ENCODE peak calls at places on chromosomes 1 and 21, in five cellular contexts. S is A549, E is IMR-90, T is K562, H is GM12878. K is an unnamed sample.

GRCh38 chr1:9306006-9306405 is 13.3 kb downstream of the SPSB1 start:
- DNase-seq in H (no peak), E (no peak), S (no peak), T (no peak), K (no peak)

GRCh38 chr21:38848187-38848609 is 42.5 kb downstream of the ETS2 start:
- DNase-seq in T (no peak), E (no peak), H (no peak), S (no peak), K (no peak)

GRCh38 chr1:22442212-22442894 is 9.3 kb upstream of the ZBTB40 start:
- DNase-seq in T (no peak), H (no peak), S (no peak), E (no peak), K (no peak)

GRCh38 chr1:225146478-225146877 is 217.0 kb downstream of the DNAH14 start:
- DNase-seq in S (no peak), E (no peak), T (no peak), H (no peak), K (peak; percentile 8)

GRCh38 chr21:37443683-37444082 is 77.1 kb downstream of the DYRK1A start:
- DNase-seq in E (no peak), T (no peak), S (no peak), H (no peak), K (no peak)

GRCh38 chr1:203324103-203325003 is 19.0 kb downstream of the BTG2 start:
- DNase-seq in T (no peak), H (no peak), E (no peak), S (no peak), K (no peak)

GRCh38 chr1:215888159-215888558 is 321.1 kb downstream of the KCTD3 start:
- DNase-seq in E (no peak), H (no peak), T (no peak), S (no peak), K (no peak)

GRCh38 chr21:32826317-32827167 is 55.0 kb upstream of the PAXBP1 start:
- DNase-seq in E (peak; percentile 63), H (peak; percentile 13), T (peak; percentile 36), S (peak; percentile 18), K (peak; percentile 49)

GRCh38 chr1:100323428-100324106 is 28.7 kb upstream of the CDC14A start:
- DNase-seq in H (no peak), S (no peak), T (no peak), E (no peak), K (no peak)

GRCh38 chr1:109482796-109483638 is 688 bp upstream of the ATXN7L2 start:
- DNase-seq in T (peak; percentile 72), E (peak; percentile 13), H (no peak), S (no peak), K (peak; percentile 84)

GRCh38 chr1:229508823-229509337 is 739 bp upstream of the NUP133 start:
- DNase-seq in E (no peak), H (no peak), S (no peak), T (no peak), K (no peak)

GRCh38 chr1:175090775-175091174 is 23.1 kb downstream of the TNN start:
- DNase-seq in S (no peak), H (no peak), E (no peak), T (no peak), K (no peak)

GRCh38 chr1:24294757-24295371 is 24.3 kb upstream of the GRHL3 start:
- DNase-seq in T (no peak), E (no peak), S (peak; percentile 65), H (no peak), K (no peak)

GRCh38 chr1:109246141-109246551 is 3.2 kb upstream of the CELSR2 start:
- DNase-seq in H (no peak), E (no peak), T (no peak), S (no peak), K (no peak)

GRCh38 chr1:5750186-5751170 is 241.7 kb downstream of the NPHP4 start:
- DNase-seq in E (no peak), H (no peak), T (no peak), S (no peak), K (no peak)

GRCh38 chr1:73943270-73943669 is 254.7 kb downstream of the LRRIQ3 start:
- DNase-seq in T (no peak), H (no peak), E (no peak), S (no peak), K (no peak)

GRCh38 chr1:81449786-81450185 is 350.9 kb upstream of the ADGRL2 start:
- DNase-seq in E (peak; percentile 10), H (no peak), S (no peak), T (no peak), K (no peak)

GRCh38 chr1:205013683-205014367 is 29.2 kb upstream of the CNTN2 start:
- DNase-seq in E (no peak), H (no peak), S (no peak), T (no peak), K (peak; percentile 71)

GRCh38 chr1:28955930-28956552 is 41.7 kb downstream of the EPB41 start:
- DNase-seq in T (no peak), H (no peak), E (peak; percentile 47), S (no peak), K (no peak)

GRCh38 chr1:106366627-106367319 is 689.7 kb upstream of the PRMT6 start:
- DNase-seq in E (no peak), S (no peak), H (no peak), T (no peak), K (no peak)

GRCh38 chr1:151867321-151867720 is 13.8 kb upstream of the THEM5 start:
- DNase-seq in T (no peak), E (no peak), S (no peak), H (no peak), K (no peak)

GRCh38 chr1:174836543-174836942 is 163.2 kb upstream of the CACYBP start:
- DNase-seq in E (peak; percentile 2), T (no peak), H (no peak), S (no peak), K (no peak)

GRCh38 chr1:207606362-207606755 is 38.6 kb upstream of the CR1L start:
- DNase-seq in T (no peak), S (no peak), E (no peak), H (no peak), K (no peak)

GRCh38 chr1:75035536-75035935 is 98.7 kb upstream of the LHX8 start:
- DNase-seq in S (no peak), T (no peak), E (no peak), H (no peak), K (no peak)

GRCh38 chr1:28380394-28380793 is 10.9 kb downstream of the PHACTR4 start:
- DNase-seq in T (no peak), E (no peak), H (no peak), S (no peak), K (no peak)

GRCh38 chr1:222736972-222737371 is at the start of gene FAM177B:
- DNase-seq in T (no peak), E (peak; percentile 21), H (no peak), S (no peak), K (no peak)

GRCh38 chr1:208203127-208203847 is 40.9 kb downstream of the PLXNA2 start:
- DNase-seq in T (no peak), S (peak; percentile 75), E (peak; percentile 46), H (no peak), K (no peak)

DNA sequence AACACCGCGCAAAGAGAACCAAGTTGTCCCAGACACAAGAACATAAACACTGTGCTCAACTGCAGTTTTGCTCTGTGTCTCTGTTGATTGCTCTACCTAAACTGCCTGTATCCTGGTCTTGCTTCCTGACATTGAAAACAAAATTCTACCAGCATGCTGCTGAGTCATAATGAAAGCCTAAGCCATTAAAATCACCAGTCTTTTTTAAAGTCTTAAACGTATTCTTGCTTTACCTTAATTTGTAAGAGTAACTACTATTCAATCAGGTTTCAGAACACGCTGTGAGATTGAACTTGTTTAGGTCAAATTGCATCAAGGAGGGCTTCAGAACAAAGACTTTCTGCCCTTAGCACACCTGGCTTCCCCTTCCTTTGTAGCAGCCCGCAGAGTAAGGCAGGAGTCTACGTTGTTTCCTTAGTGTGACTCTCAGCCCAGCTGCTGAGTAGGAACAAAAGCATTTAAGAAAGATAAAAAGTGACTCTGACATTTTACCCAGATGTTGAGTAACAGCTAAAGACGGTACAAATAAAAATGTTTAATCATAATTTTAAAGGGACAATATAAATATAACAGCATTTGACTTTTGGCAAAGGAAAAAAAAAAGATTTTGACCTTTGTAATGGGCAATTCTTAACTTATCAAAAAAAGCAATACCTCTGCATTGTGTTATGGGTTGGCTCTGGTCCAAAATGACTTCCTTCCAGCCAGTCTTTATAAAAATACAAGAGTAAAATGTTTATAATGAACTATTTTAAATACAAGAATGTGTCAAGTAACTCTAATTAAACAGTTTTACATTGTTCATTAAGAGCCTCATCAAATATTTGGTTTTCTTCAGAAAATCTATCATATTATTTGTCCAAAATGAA is 186.9 kb upstream of the ADGRL4 start:
- DNase-seq in T (no peak), E (peak; percentile 74), S (peak; percentile 0), H (peak; percentile 41), K (no peak)
- TF ChIP-seq SMC3 in T (no peak), E (no peak), S (no peak), H (no peak), K (no peak)

GRCh38 chr1:199898654-199899053 is 128.9 kb upstream of the NR5A2 start:
- DNase-seq in T (no peak), S (peak; percentile 51), E (peak; percentile 19), H (no peak), K (no peak)
- TF ChIP-seq RCOR1 in T (no peak), S (no peak), E (no peak), H (no peak), K (no peak)

DNA sequence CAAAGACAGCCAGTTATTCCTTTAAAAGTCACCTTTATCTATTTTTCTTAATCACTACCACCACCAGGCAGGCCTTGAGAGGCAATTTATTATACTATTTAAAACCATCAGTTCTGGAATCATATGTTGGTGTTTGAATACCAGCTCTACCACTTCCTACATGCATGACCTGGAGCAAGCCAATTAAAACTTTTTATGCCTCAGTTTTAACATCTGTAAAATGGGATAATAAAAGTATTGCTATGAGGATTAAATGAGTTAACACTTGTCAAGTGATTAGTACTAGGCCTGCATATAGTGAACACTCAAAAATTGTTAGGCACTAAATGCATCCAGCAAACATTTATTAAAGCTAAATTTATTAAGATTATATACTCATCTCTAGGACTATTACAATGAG is 49.2 kb upstream of the ADORA3 start:
- DNase-seq in S (no peak), E (no peak), H (no peak), T (no peak), K (no peak)
- TF ChIP-seq SMC3 in S (no peak), E (no peak), H (no peak), T (no peak), K (no peak)

GRCh38 chr1:118143828-118144227 is 41.2 kb downstream of the SPAG17 start:
- DNase-seq in T (no peak), H (no peak), S (no peak), E (no peak), K (no peak)

GRCh38 chr1:118143136-118143535 is 41.9 kb downstream of the SPAG17 start:
- DNase-seq in E (no peak), H (no peak), T (no peak), S (no peak), K (no peak)

GRCh38 chr1:118145736-118146135 is 39.3 kb downstream of the SPAG17 start:
- DNase-seq in T (no peak), H (no peak), S (no peak), E (peak; percentile 56), K (no peak)

GRCh38 chr1:118144777-118145176 is 40.3 kb downstream of the SPAG17 start:
- DNase-seq in E (peak; percentile 1), S (no peak), H (no peak), T (no peak), K (no peak)

DNA sequence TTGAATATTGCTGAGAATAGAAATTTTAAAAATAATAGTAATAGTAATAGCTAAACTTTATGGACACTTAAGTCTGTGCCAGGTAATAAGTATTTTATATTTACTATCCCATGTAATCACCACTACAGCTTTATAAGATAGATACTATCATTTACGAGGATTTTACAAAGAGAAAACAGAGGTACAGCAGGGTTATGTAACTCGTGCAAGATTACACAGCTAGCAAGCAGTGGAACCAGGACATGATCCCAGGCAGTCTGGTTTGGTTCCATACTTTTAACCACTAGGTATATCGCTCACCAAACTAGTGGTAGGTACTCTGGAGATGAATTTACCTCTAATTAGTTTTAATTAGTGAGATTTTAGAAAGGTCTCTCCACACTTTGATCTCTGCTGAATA is 42.5 kb downstream of the SPAG17 start:
- DNase-seq in E (no peak), H (no peak), S (no peak), T (no peak), K (no peak)
- TF ChIP-seq RCOR1 in E (no peak), H (no peak), S (no peak), T (no peak), K (no peak)

K was measured in SK-N-SH.